ENCODE peak calls at places on chromosomes 11 and 22, in five cellular contexts. V is CD8-positive, alpha-beta T cell; R is A549; P is lower lobe of right lung; J is CD4-positive, alpha-beta memory T cell. U is an unnamed sample.
A peak's percentile ranks its signal among the peaks of the same experiment; 100 is the strongest.

GRCh38 chr11:118744001-118744400 is 47.0 kb downstream of the DDX6 start:
- DNase-seq in V (no peak), R (no peak), P (no peak), J (no peak), U (no peak)

GRCh38 chr11:13535819-13536218 is 40.0 kb upstream of the PTH start:
- DNase-seq in V (no peak), R (peak; percentile 15), P (no peak), J (no peak), U (no peak)

GRCh38 chr11:46298699-46299424 is 21.4 kb downstream of the CREB3L1 start:
- DNase-seq in V (no peak), R (peak; percentile 62), P (no peak), J (no peak), U (no peak)

GRCh38 chr22:45006873-45007246 is 2.9 kb downstream of the PHF21B start:
- DNase-seq in V (no peak), R (no peak), P (no peak), J (no peak), U (no peak)

GRCh38 chr11:122681731-122682130 is 26.2 kb downstream of the UBASH3B start:
- DNase-seq in V (no peak), R (peak; percentile 38), P (no peak), J (no peak), U (no peak)

GRCh38 chr11:43923327-43924111 is 18.9 kb upstream of the C11orf96 start:
- DNase-seq in V (no peak), R (peak; percentile 22), P (no peak), J (no peak), U (no peak)

GRCh38 chr11:61025819-61026120 is 54.3 kb downstream of the CD6 start:
- DNase-seq in V (no peak), R (no peak), P (no peak), J (no peak), U (no peak)

GRCh38 chr11:11978792-11979486 is 29.5 kb downstream of the DKK3 start:
- DNase-seq in V (no peak), R (no peak), P (no peak), J (no peak), U (no peak)

GRCh38 chr11:58926695-58927094 is 12.6 kb upstream of the GLYATL1 start:
- DNase-seq in V (no peak), R (peak; percentile 5), P (no peak), J (no peak), U (no peak)

GRCh38 chr22:44451016-44451415 is 47.0 kb downstream of the RTL6 start:
- DNase-seq in V (no peak), R (no peak), P (no peak), J (no peak), U (no peak)

GRCh38 chr11:78268516-78269410 is 80.0 kb downstream of the USP35 start:
- DNase-seq in V (no peak), R (no peak), P (no peak), J (no peak), U (no peak)

GRCh38 chr11:76025068-76025467 is 181.2 kb downstream of the WNT11 start:
- DNase-seq in V (no peak), R (no peak), P (no peak), J (no peak), U (no peak)

GRCh38 chr11:68792400-68792955 is 41.2 kb upstream of the TESMIN start:
- DNase-seq in V (no peak), R (no peak), P (no peak), J (no peak), U (no peak)

GRCh38 chr11:127962416-127962815 is 624.9 kb downstream of the ETS1 start:
- DNase-seq in V (no peak), R (no peak), P (no peak), J (no peak), U (no peak)

GRCh38 chr22:41848468-41848867 is 15.6 kb downstream of the SREBF2 start:
- DNase-seq in V (no peak), R (peak; percentile 35), P (peak; percentile 88), J (no peak), U (no peak)

GRCh38 chr22:25627271-25627848 is 62.9 kb downstream of the GRK3 start:
- DNase-seq in V (no peak), R (no peak), P (no peak), J (no peak), U (no peak)

GRCh38 chr22:25202290-25202921 is 2.7 kb downstream of the CRYBB3 start:
- DNase-seq in V (peak; percentile 26), R (peak; percentile 57), P (peak; percentile 60), J (peak; percentile 39), U (peak; percentile 37)

GRCh38 chr11:96112192-96113099 is 188.5 kb upstream of the MTMR2 start:
- DNase-seq in V (no peak), R (no peak), P (no peak), J (no peak), U (no peak)

GRCh38 chr11:116233581-116233980 is 539.2 kb downstream of the BUD13 start:
- DNase-seq in V (no peak), R (no peak), P (no peak), J (no peak), U (no peak)

DNA sequence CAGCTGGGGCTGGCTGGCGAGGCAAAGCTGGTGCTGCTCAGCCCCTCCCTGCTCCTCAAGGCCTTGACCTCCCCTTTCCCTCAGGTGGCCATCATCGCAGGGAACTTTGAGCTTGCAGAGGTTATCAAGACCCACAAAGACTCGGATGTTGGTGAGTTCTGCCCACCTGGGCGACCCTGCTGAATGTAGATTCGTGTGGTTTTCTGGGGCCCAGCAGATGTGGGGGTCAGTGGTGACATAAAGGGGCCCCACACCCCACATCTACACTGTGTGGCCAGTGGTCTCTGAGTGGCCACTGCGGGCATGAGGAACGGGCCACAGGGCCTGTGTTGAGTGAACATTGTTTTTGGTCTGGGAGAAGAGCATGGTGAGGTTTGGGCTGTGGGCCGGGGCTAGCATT is 11.9 kb downstream of the SHANK3 start:
- DNase-seq in V (no peak), R (no peak), P (no peak), J (no peak), U (no peak)
- H3K4me3 ChIP-seq in V (no peak overlapping the region), R (no peak overlapping the region), P (peak overlapping the region; percentile 29), J (no peak overlapping the region), U (no peak overlapping the region)

DNA sequence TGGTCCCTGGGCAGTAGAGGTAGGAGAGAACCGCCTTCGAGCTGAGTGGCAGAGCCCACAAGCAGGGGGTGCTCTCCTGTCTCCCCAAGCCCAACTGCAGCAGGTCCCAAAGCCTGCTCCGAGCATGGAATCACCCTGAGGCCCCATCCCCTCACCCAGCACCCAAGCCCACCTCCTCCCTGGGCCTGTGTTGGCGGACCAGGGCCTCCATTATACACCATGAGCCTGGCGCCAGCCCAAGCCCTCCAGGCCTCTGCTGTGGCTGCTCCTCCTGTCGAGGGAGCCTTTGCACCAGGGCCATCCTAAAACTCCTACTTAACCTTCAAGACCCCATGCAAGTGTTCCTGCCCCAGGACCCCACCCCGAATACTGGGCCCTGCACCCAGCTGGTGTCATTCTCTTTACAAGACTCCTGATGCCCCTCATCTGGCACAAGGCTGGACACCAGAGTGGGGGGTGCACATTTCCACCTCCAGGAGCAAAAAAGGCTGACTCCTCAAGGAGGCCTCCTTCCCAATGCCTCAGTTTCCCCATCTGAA is 16.6 kb downstream of the GP1BB start:
- DNase-seq in V (no peak), R (no peak), P (no peak), J (no peak), U (no peak)
- H3K4me1 ChIP-seq in V (no peaks in the 10 kb centered on the region), R (no peaks in the 10 kb centered on the region), P (no peaks in the 10 kb centered on the region), J (no peaks in the 10 kb centered on the region), U (no peaks in the 10 kb centered on the region)

DNA sequence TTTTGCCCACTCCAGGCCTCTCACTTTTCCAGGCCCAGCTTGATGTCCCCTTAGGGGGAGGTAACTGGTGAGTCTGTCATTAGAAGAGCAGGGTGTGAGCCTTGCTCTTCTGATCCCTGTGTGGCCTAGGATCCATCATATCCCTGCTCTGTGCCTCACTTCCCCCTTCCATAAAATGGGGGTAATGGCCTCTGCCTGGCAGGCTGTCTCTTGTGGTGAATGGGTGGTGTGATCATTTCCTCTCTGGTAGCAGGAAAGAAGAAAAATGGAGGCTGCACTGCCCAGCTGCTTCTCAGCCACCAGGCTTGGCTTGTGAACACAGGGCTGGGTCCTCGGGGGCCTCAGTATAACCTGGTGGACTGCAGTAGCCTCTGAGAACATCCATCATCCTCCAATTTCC is 5.6 kb downstream of the ARHGEF17 start:
- DNase-seq in V (no peak), R (no peak), P (no peak), J (no peak), U (no peak)
- H3K4me3 ChIP-seq in V (no peak overlapping the region), R (no peak overlapping the region), P (peak overlapping the region; percentile 78), J (no peak overlapping the region), U (no peak overlapping the region)

GRCh38 chr11:62546244-62546936 is at the start of gene AHNAK:
- DNase-seq in V (peak; percentile 62), R (peak; percentile 77), P (peak; percentile 90), J (peak; percentile 76), U (peak; percentile 51)

GRCh38 chr11:62542750-62543567 is 3.6 kb downstream of the AHNAK start:
- DNase-seq in V (peak; percentile 65), R (peak; percentile 82), P (peak; percentile 85), J (peak; percentile 76), U (peak; percentile 56)

GRCh38 chr11:62543680-62544444 is 2.7 kb downstream of the AHNAK start:
- DNase-seq in V (no peak), R (no peak), P (no peak), J (no peak), U (no peak)

GRCh38 chr11:62545437-62546243 is 966 bp downstream of the AHNAK start:
- DNase-seq in V (peak; percentile 55), R (peak; percentile 86), P (peak; percentile 91), J (peak; percentile 53), U (peak; percentile 31)

DNA sequence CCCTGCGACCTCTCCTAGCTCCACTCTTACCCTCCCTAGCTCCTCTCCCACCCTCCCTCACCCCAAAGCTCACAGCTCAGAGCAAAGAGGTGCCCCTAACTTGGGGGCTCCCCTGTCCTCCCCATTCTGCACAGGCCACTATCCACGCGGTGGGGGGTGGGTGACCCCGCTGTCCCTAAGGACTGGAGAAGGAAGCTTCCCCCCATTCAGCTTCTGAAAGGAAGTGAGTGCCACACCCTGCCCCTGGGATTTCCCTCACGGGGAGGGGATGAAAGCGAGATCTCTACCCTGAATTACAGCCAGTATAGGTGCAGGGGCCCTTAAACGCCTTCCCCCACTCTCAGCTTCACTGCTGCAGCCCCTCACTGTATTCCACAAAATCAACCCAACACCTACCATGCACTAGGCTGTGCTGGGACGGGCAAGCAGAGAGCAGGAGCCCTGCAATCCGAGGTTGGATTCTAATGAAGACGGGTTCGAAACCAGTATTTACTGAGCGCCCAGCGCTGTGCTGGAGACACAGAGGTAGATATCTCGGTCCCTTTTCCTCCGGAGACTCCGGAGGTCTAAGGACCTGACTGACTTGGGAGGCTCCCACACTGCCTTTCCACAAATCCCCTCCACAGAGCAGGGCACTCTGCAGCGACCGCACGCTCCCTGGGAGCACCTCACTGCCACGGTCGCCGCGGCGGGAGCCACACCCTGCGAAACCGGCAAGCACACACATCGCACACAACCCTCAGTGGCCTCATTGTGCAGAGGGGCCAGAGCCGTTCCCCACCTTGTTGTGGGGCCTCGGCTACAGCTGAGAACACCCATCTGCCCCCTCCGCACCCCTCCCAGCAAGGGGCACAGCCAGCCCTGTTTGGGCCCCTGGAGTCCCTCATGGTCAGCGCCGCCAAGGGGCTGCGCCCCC is 1.8 kb downstream of the AHNAK start:
- DNase-seq in V (no peak), R (peak; percentile 48), P (no peak), J (peak; percentile 45), U (no peak)
- H3K4me1 ChIP-seq in V (peaks cover 67% of the 10 kb centered on the region), R (peaks cover 75% of the 10 kb centered on the region), P (peaks cover 78% of the 10 kb centered on the region), J (peaks cover 70% of the 10 kb centered on the region), U (peaks cover 40% of the 10 kb centered on the region)